ENCODE peak calls at places on chromosome 11, in ten cellular contexts. F, I, T, Q, K, P, O, U, D and B are unnamed samples.

GRCh38 chr11:121722431-121723256 is 269.9 kb upstream of the SORL1-AS1 start:
- DNase-seq in O (no peak), I (peak), T (peak), Q (no peak), U (peak), F (no peak), P (peak), D (no peak), K (no peak), B (peak)

GRCh38 chr11:131663403-131664200 is 293.2 kb downstream of the NTM start:
- DNase-seq in D (no peak), U (no peak), K (no peak), P (no peak), O (no peak), F (no peak), Q (no peak), T (no peak), I (no peak), B (no peak)

GRCh38 chr11:63951779-63952536 is 13.2 kb downstream of the NAA40 start:
- DNase-seq in D (peak), I (no peak), T (no peak), O (peak), F (no peak), P (no peak), K (peak), U (no peak), Q (no peak), B (no peak)

GRCh38 chr11:132944557-132944920 is 587.8 kb downstream of the OPCML start:
- DNase-seq in Q (no peak), D (no peak), P (no peak), F (no peak), K (no peak), U (no peak), O (no peak), I (no peak), T (no peak), B (no peak)

GRCh38 chr11:10544491-10545470 is 3.8 kb upstream of the RNF141 start:
- DNase-seq in P (no peak), T (no peak), O (peak), U (no peak), F (no peak), Q (no peak), K (no peak), D (no peak), I (no peak), B (no peak)

GRCh38 chr11:2589538-2589934 is 110.3 kb downstream of the KCNQ1OT1 start:
- DNase-seq in U (no peak), P (no peak), I (no peak), K (peak), D (no peak), F (no peak), T (no peak), O (no peak), Q (no peak), B (no peak)

GRCh38 chr11:57566564-57567209 is 785 bp downstream of the UBE2L6 start:
- DNase-seq in P (no peak), O (peak), I (no peak), U (peak), Q (no peak), D (no peak), F (no peak), K (no peak), T (no peak), B (no peak)

GRCh38 chr11:60914620-60915249 is 777 bp downstream of the TMEM109 start:
- DNase-seq in O (peak), K (no peak), Q (peak), U (peak), T (no peak), F (no peak), P (no peak), D (no peak), I (peak), B (peak)

GRCh38 chr11:77174559-77174958 is 46.5 kb downstream of the MYO7A start:
- DNase-seq in P (no peak), I (no peak), F (no peak), U (no peak), D (no peak), Q (no peak), O (no peak), T (no peak), K (no peak), B (no peak)

GRCh38 chr11:520428-521178 is 13.6 kb upstream of the RNH1 start:
- DNase-seq in Q (no peak), P (no peak), I (no peak), K (no peak), T (no peak), O (no peak), U (no peak), D (no peak), F (no peak), B (no peak)